ENCODE peak calls at places on chromosome 12, in nine cellular contexts. O, U, K, V, C, L, M, G and J are unnamed samples.

GRCh38 chr12:94990222-94990621 is 13.3 kb downstream of the NDUFA12 start:
- DNase-seq in V (no peak), K (no peak), L (no peak), M (no peak), O (no peak), C (no peak), U (no peak), G (no peak), J (no peak)

GRCh38 chr12:28217805-28218204 is 27.5 kb downstream of the CCDC91 start:
- DNase-seq in K (no peak), L (no peak), V (no peak), M (no peak), C (no peak), G (no peak), O (no peak), U (no peak), J (no peak)

GRCh38 chr12:97142737-97143450 is 235.8 kb downstream of the NEDD1 start:
- DNase-seq in C (no peak), V (no peak), M (no peak), G (no peak), K (no peak), O (peak), L (no peak), U (no peak), J (peak)

GRCh38 chr12:8032242-8033152 is at the start of gene FOXJ2:
- DNase-seq in C (peak), K (peak), L (peak), O (peak), M (peak), G (peak), V (peak), U (peak), J (peak)

GRCh38 chr12:3047961-3048360 is 29.2 kb upstream of the TSPAN9 start:
- DNase-seq in U (no peak), M (no peak), G (no peak), V (no peak), L (no peak), C (no peak), O (peak), K (no peak), J (no peak)

GRCh38 chr12:80912906-80913769 is 24.6 kb downstream of the LIN7A start:
- DNase-seq in U (no peak), O (no peak), M (no peak), C (peak), G (no peak), L (no peak), V (no peak), K (no peak), J (no peak)

GRCh38 chr12:19978193-19978592 is 390.1 kb upstream of the PDE3A start:
- DNase-seq in O (no peak), L (peak), K (no peak), U (no peak), G (no peak), C (peak), M (no peak), V (peak), J (peak)

GRCh38 chr12:132141976-132142678 is 2.0 kb downstream of the DDX51 start:
- DNase-seq in M (no peak), O (no peak), K (no peak), V (no peak), G (no peak), U (no peak), L (no peak), C (no peak), J (no peak)

GRCh38 chr12:70359458-70360197 is 6.5 kb upstream of the KCNMB4 start:
- DNase-seq in G (no peak), M (no peak), L (no peak), O (no peak), V (no peak), U (no peak), K (no peak), C (peak), J (no peak)

GRCh38 chr12:91367234-91367849 is 184.7 kb upstream of the DCN start:
- DNase-seq in G (no peak), C (peak), V (peak), K (no peak), L (peak), U (no peak), M (no peak), O (no peak), J (peak)